ENCODE peak calls at places on chromosomes 11 and 22, in nine cellular contexts. U, O, P, N, K, Y, D, W and R are unnamed samples.

GRCh38 chr11:35654711-35655110 is 7.9 kb upstream of the TRIM44 start:
- DNase-seq in D (no peak), O (no peak), Y (no peak), U (no peak), K (peak; percentile 27), P (no peak), N (no peak), W (no peak), R (no peak)

GRCh38 chr11:22454461-22454860 is 116.3 kb downstream of the SLC17A6 start:
- DNase-seq in D (no peak), U (no peak), P (no peak), O (no peak), Y (no peak), K (no peak), N (peak; percentile 77), W (no peak), R (no peak)

GRCh38 chr22:48588151-48588880 is 1239.4 kb downstream of the BRD1 start:
- DNase-seq in P (no peak), N (no peak), O (no peak), U (no peak), W (no peak), K (no peak), D (peak; percentile 27), Y (no peak), R (no peak)

GRCh38 chr22:25827415-25827814 is 85.4 kb downstream of the MYO18B start:
- DNase-seq in Y (no peak), D (no peak), U (no peak), P (no peak), K (peak; percentile 8), O (no peak), W (no peak), N (no peak), R (no peak)

GRCh38 chr11:7300281-7300680 is 48.6 kb downstream of the SYT9 start:
- DNase-seq in P (no peak), Y (no peak), W (no peak), D (no peak), O (no peak), K (no peak), N (no peak), U (no peak), R (no peak)

GRCh38 chr11:88259431-88259830 is 78.1 kb downstream of the CTSC start:
- DNase-seq in Y (no peak), O (no peak), K (no peak), W (no peak), N (no peak), D (no peak), U (no peak), P (no peak), R (no peak)

GRCh38 chr11:46330887-46331652 is 16.2 kb upstream of the DGKZ start:
- DNase-seq in O (no peak), N (no peak), Y (no peak), P (no peak), U (no peak), W (no peak), K (no peak), D (no peak), R (no peak)

GRCh38 chr11:2590951-2591754 is 108.6 kb downstream of the KCNQ1OT1 start:
- DNase-seq in U (no peak), Y (peak; percentile 52), N (no peak), W (no peak), D (peak; percentile 30), P (no peak), K (no peak), O (no peak), R (no peak)

DNA sequence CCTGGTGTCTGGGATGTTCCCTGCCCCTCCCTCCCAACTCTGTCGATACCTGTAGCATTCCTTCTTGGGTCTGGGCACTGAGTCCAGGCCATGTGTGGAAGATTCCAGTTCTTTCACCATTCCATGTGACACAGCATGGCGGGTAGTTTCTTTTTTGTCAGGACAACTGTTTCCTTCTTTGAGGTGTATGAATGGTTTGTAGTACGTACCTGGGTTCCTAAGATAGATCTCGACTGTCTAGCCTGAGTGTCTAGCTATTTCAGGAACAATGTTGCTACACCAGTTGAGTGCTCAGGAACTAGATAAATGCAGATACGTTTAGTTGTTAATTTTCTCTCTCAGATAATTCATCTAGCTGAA is 43.3 kb downstream of the TNRC6B start:
- DNase-seq in W (no peak), P (no peak), K (no peak), D (no peak), Y (no peak), O (no peak), N (no peak), U (no peak), R (no peak)
- H3K4me3 ChIP-seq in W (no peak overlapping the region), P (no peak overlapping the region), K (no peak overlapping the region), D (no peak overlapping the region), Y (no peak overlapping the region), O (no peak overlapping the region), N (no peak overlapping the region), U (no peak overlapping the region), R (no peak overlapping the region)

DNA sequence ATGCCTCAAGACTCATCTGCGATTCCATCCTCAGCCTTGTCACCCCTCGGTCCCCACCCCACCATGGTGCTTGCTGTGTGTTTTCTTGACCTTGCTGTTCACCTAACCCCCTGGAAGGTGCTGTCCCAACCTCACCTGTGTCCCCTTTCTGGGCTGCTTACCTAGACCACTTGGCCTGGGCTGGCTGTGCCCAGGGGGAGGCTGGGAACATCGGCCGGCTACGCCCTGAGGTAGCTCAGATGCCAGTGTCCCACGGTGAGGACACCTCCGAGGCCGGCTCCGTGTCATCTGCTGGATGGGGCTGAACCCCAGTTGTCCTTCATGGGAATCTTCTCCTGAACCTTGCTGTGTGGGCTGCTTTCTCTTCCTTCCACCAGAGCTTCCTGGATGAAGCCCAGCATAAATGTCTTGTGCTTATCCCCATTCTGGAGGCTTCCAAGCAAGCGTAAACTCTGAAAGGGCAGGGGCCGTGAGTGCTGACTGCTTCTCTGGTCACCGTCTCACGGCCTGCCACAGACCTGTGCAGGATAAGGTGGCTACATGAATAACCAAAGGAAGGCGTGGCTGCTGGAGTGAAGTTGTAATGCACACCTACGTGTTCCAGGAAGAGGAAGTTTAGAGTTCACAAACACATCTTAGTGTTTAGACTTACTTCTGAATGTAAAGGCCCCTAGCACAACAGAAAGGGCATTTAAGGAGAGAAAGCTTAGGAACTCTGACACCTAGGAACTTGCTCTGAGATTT is 724.3 kb downstream of the TBC1D22A start:
- DNase-seq in K (no peak), O (no peak), D (no peak), Y (no peak), N (no peak), U (no peak), P (no peak), W (no peak), R (no peak)
- H3K36me3 ChIP-seq in K (no peaks in the 10 kb centered on the region), O (no peaks in the 10 kb centered on the region), D (no peaks in the 10 kb centered on the region), Y (no peaks in the 10 kb centered on the region), N (no peaks in the 10 kb centered on the region), U (no peaks in the 10 kb centered on the region), P (no peaks in the 10 kb centered on the region), W (no peaks in the 10 kb centered on the region), R (no peaks in the 10 kb centered on the region)

GRCh38 chr22:38098410-38099249 is 11.9 kb downstream of the BAIAP2L2 start:
- DNase-seq in K (no peak), P (no peak), U (no peak), N (peak; percentile 32), W (no peak), Y (no peak), O (no peak), D (no peak), R (peak; percentile 27)

GRCh38 chr22:38097557-38098409 is 12.7 kb downstream of the BAIAP2L2 start:
- DNase-seq in U (no peak), Y (no peak), N (no peak), O (peak; percentile 40), K (peak; percentile 73), D (peak; percentile 49), P (no peak), W (no peak), R (no peak)

DNA sequence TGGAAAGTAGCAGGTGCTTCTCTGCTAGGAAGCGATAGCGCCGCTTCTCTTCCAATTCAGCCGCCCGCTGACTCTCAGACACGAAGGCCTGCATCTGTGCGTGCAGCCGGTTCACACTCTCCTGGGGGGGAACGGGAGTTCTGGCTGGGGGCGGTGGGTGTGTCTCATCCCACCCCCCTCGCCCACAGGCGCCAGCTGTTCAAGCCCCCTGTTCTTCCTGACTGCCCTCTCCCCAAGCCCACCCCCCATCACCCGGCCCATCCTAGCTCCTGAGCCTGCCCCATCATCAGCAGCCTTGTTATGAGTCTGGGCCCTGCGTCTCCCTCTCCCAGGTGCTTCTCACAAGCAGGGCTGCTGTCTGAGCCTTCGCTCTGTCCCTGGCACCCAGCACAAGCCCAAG is 13.1 kb upstream of the SLC16A8 start:
- DNase-seq in K (no peak), U (no peak), O (no peak), Y (no peak), P (no peak), N (no peak), W (no peak), D (peak; percentile 33), R (no peak)
- H3K4me3 ChIP-seq in K (no peak overlapping the region), U (no peak overlapping the region), O (no peak overlapping the region), Y (no peak overlapping the region), P (no peak overlapping the region), N (no peak overlapping the region), W (no peak overlapping the region), D (no peak overlapping the region), R (no peak overlapping the region)

GRCh38 chr22:42805998-42806481 is 51.0 kb downstream of the ARFGAP3 start:
- DNase-seq in K (no peak), O (no peak), U (no peak), Y (no peak), W (no peak), D (no peak), P (no peak), N (no peak), R (no peak)

GRCh38 chr22:42808516-42808915 is 48.6 kb downstream of the ARFGAP3 start:
- DNase-seq in P (no peak), W (no peak), O (no peak), D (no peak), N (no peak), Y (no peak), U (no peak), K (no peak), R (no peak)

GRCh38 chr22:42803454-42803853 is 53.6 kb downstream of the ARFGAP3 start:
- DNase-seq in N (no peak), D (no peak), P (no peak), Y (no peak), K (no peak), W (no peak), U (peak; percentile 62), O (no peak), R (no peak)

GRCh38 chr22:42807185-42807584 is 49.9 kb downstream of the ARFGAP3 start:
- DNase-seq in N (no peak), P (no peak), Y (no peak), D (no peak), W (no peak), K (no peak), U (no peak), O (no peak), R (no peak)

DNA sequence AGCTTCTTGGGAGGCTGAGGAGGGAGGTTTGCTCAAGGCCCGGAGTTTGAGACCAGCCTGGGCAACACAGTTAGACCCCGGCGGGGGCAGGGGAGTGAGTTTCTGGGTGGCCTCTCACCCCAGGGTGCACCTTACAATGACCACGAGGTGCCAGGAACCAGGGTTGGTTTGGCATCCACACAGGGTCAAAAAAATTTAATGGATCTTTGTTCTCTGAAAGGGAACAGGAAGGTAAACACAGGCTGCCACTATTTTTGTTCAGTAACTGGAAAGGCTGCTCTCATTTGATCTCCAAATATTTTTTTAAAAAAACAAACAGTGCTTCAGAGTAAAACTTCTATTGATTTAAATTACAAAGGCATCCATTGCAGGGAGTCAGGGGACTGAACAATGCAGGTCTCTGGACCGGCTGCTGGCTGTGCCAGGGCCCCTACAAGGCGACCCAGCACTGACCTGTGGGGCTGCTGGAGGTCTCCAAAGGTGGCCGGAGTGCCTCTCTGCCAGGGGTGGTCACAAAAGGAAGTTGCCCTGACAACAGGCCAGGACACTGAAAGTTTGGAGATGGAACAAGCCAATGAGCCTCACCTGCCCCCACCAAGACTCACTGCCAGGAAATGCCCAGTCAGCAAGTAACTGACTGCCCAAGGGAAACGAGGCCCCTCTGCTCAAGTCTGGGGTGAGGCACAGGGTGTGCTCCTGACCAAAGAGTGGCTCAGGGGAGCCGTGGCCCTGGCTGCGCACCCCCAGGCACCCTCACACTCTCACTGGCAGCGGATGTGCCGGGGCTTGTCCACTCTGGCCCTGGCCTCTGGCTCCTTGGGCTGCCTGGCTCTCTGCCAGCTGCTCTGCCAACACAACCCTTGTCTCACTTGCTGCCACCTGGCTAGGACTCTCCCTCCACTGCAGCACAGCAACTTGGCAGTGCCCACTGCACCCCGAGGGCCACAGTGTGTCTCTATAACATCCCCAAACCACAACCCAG is 51.8 kb downstream of the ARFGAP3 start:
- DNase-seq in O (no peak), D (no peak), N (no peak), W (peak; percentile 57), K (no peak), U (no peak), P (no peak), Y (peak; percentile 82), R (no peak)
- H3K36me3 ChIP-seq in O (peaks cover 36% of the 10 kb centered on the region), D (peaks cover 7% of the 10 kb centered on the region), N (peaks cover 44% of the 10 kb centered on the region), W (no peaks in the 10 kb centered on the region), K (peaks cover 67% of the 10 kb centered on the region), U (peaks cover 74% of the 10 kb centered on the region), P (peaks cover 4% of the 10 kb centered on the region), Y (peaks cover 84% of the 10 kb centered on the region), R (peaks cover 42% of the 10 kb centered on the region)